ENCODE peak calls at places on chromosomes 2 and 18, in ten cellular contexts. N is NCI-H1694 treated with DMSO at 0.1 percent for 48 hours; L is HTR-8/SVneo; F is ureter; P is mucosa of gallbladder; D is lung; O is stimulated activated CD4-positive, alpha-beta T cell treated with anti-CD3 and anti-CD28 coated beads, Interleukin-4, amount 100 ng/mL, for 4 hours; T is H9; C is WERI-Rb-1; R is GM12892. X is an unnamed sample.

GRCh38 chr2:1060372-1060771 is 109.7 kb downstream of the SNTG2 start:
- DNase-seq in N (no peak), L (no peak), F (no peak), P (no peak), D (no peak), O (no peak), T (no peak), C (no peak), R (no peak), X (no peak)

GRCh38 chr2:68287580-68288441 is 31.9 kb downstream of the CNRIP1 start:
- DNase-seq in N (no peak), L (no peak), F (no peak), P (peak; percentile 18), D (no peak), O (no peak), T (no peak), C (no peak), R (no peak), X (peak; percentile 57)

GRCh38 chr2:233385489-233386044 is 31.3 kb downstream of the DGKD start:
- DNase-seq in N (no peak), L (no peak), F (no peak), P (no peak), D (no peak), O (peak; percentile 50), T (no peak), C (no peak), R (peak; percentile 53), X (no peak)

GRCh38 chr2:82656370-82656769 is 1802.7 kb downstream of the SUCLG1 start:
- DNase-seq in N (no peak), L (no peak), F (no peak), P (no peak), D (no peak), O (no peak), T (no peak), C (no peak), R (no peak), X (no peak)

GRCh38 chr18:13568443-13569392 is 157.6 kb downstream of the FAM210A start:
- DNase-seq in N (no peak), L (no peak), F (no peak), P (no peak), D (no peak), O (no peak), T (no peak), C (no peak), R (peak; percentile 43), X (no peak)

GRCh38 chr2:136389809-136390208 is 271.9 kb upstream of the CXCR4 start:
- DNase-seq in N (no peak), L (no peak), F (no peak), P (no peak), D (no peak), O (no peak), T (no peak), C (no peak), R (no peak), X (no peak)

GRCh38 chr2:189798312-189799029 is 14.2 kb downstream of the PMS1 start:
- DNase-seq in N (peak; percentile 19), L (peak; percentile 40), F (no peak), P (no peak), D (no peak), O (no peak), T (no peak), C (no peak), R (no peak), X (no peak)

GRCh38 chr2:144832048-144832447 is 312.1 kb upstream of the ZEB2 start:
- DNase-seq in N (no peak), L (no peak), F (no peak), P (no peak), D (no peak), O (no peak), T (no peak), C (no peak), R (no peak), X (no peak)

GRCh38 chr2:28633739-28634138 is 117.9 kb upstream of the PPP1CB start:
- DNase-seq in N (no peak), L (peak; percentile 49), F (no peak), P (peak; percentile 62), D (no peak), O (no peak), T (no peak), C (no peak), R (no peak), X (peak; percentile 85)

GRCh38 chr2:174338626-174339570 is 4.1 kb downstream of the SP9 start:
- DNase-seq in N (peak; percentile 58), L (no peak), F (no peak), P (no peak), D (no peak), O (no peak), T (peak; percentile 73), C (no peak), R (no peak), X (no peak)

GRCh38 chr2:196515608-196516007 is 123.9 kb upstream of the CCDC150 start:
- DNase-seq in N (no peak), L (no peak), F (no peak), P (no peak), D (no peak), O (no peak), T (no peak), C (no peak), R (no peak), X (no peak)

GRCh38 chr2:191386938-191387536 is 141.8 kb downstream of the MYO1B start:
- DNase-seq in N (no peak), L (peak; percentile 35), F (no peak), P (no peak), D (no peak), O (no peak), T (no peak), C (no peak), R (no peak), X (no peak)

GRCh38 chr2:176553685-176554106 is 284.5 kb downstream of the MTX2 start:
- DNase-seq in N (peak; percentile 72), L (peak; percentile 76), F (peak; percentile 70), P (peak; percentile 12), D (peak; percentile 41), O (peak; percentile 25), T (peak; percentile 64), C (peak; percentile 27), R (no peak), X (peak; percentile 30)

GRCh38 chr2:203867561-203868200 is at the start of gene CTLA4:
- DNase-seq in N (no peak), L (no peak), F (no peak), P (no peak), D (no peak), O (peak; percentile 27), T (no peak), C (no peak), R (no peak), X (no peak)

GRCh38 chr2:179613701-179614100 is 247.7 kb downstream of the ZNF385B start:
- DNase-seq in N (no peak), L (no peak), F (no peak), P (no peak), D (no peak), O (no peak), T (no peak), C (no peak), R (no peak), X (no peak)

GRCh38 chr2:74525717-74526648 is at the start of gene DQX1:
- DNase-seq in N (peak; percentile 15), L (peak; percentile 54), F (no peak), P (no peak), D (no peak), O (no peak), T (peak; percentile 78), C (peak; percentile 50), R (no peak), X (no peak)

GRCh38 chr2:40358783-40359182 is 93.1 kb downstream of the SLC8A1 start:
- DNase-seq in N (no peak), L (no peak), F (no peak), P (no peak), D (no peak), O (no peak), T (no peak), C (no peak), R (no peak), X (no peak)

GRCh38 chr2:221779614-221780067 is 207.5 kb upstream of the EPHA4 start:
- DNase-seq in N (no peak), L (no peak), F (no peak), P (peak; percentile 17), D (no peak), O (no peak), T (no peak), C (no peak), R (no peak), X (no peak)